ENCODE peak calls at places on chromosomes 6 and 20, in six cellular contexts. C, H, Q, Y, P and R are unnamed samples.
A peak's percentile ranks its signal among the peaks of the same experiment; 100 is the strongest.

GRCh38 chr6:44606506-44606905 is 219.0 kb downstream of the CDC5L start:
- DNase-seq in P (no peak), Q (no peak), C (no peak), H (no peak), Y (no peak), R (no peak)

GRCh38 chr6:79570802-79571367 is 33.7 kb upstream of the LCA5 start:
- DNase-seq in P (peak; percentile 3), H (no peak), Q (no peak), C (peak; percentile 17), Y (peak; percentile 38), R (no peak)

GRCh38 chr20:34061695-34062094 is 50.3 kb downstream of the EIF2S2 start:
- DNase-seq in Q (no peak), P (no peak), C (no peak), H (no peak), Y (no peak), R (no peak)

GRCh38 chr20:46243707-46244628 is 64.3 kb downstream of the CDH22 start:
- DNase-seq in Y (peak; percentile 25), H (peak; percentile 70), P (no peak), C (no peak), Q (no peak), R (no peak)

GRCh38 chr6:42118162-42119001 is 24.0 kb downstream of the C6orf132 start:
- DNase-seq in C (peak; percentile 51), Q (peak; percentile 8), P (no peak), H (no peak), Y (peak; percentile 91), R (no peak)

GRCh38 chr20:52004720-52005119 is 186.9 kb downstream of the ZFP64 start:
- DNase-seq in H (no peak), Q (no peak), C (no peak), P (no peak), Y (peak; percentile 72), R (no peak)

GRCh38 chr6:106516629-106517028 is 112.7 kb downstream of the RTN4IP1 start:
- DNase-seq in C (no peak), P (no peak), H (no peak), Q (no peak), Y (no peak), R (no peak)

GRCh38 chr20:10922941-10923340 is 249.1 kb upstream of the JAG1 start:
- DNase-seq in Q (no peak), C (peak; percentile 41), Y (peak; percentile 47), P (no peak), H (peak; percentile 79), R (peak; percentile 91)

GRCh38 chr6:20379231-20379630 is 22.4 kb upstream of the E2F3 start:
- DNase-seq in P (no peak), H (no peak), Y (peak; percentile 27), Q (no peak), C (no peak), R (no peak)

GRCh38 chr6:4598384-4598783 is 177.8 kb upstream of the CDYL start:
- DNase-seq in Y (no peak), C (no peak), Q (no peak), H (no peak), P (no peak), R (no peak)

GRCh38 chr6:132445201-132445951 is 44.1 kb upstream of the MOXD1 start:
- DNase-seq in Y (peak; percentile 72), P (no peak), C (peak; percentile 18), H (no peak), Q (no peak), R (peak; percentile 73)

GRCh38 chr20:8721098-8721497 is 347.8 kb upstream of the PLCB4 start:
- DNase-seq in Q (peak; percentile 67), H (no peak), P (peak; percentile 19), C (peak; percentile 27), Y (peak; percentile 47), R (peak; percentile 35)

GRCh38 chr20:17565164-17565845 is 4.6 kb upstream of the DSTN start:
- DNase-seq in Y (no peak), C (no peak), Q (no peak), P (no peak), H (no peak), R (no peak)

GRCh38 chr6:38113810-38114577 is 294.5 kb downstream of the ZFAND3 start:
- DNase-seq in H (no peak), Y (no peak), C (no peak), P (no peak), Q (no peak), R (no peak)

GRCh38 chr6:113616875-113617274 is 240.3 kb upstream of the MARCKS start:
- DNase-seq in Q (no peak), Y (no peak), H (no peak), C (no peak), P (no peak), R (no peak)

GRCh38 chr20:54194724-54195438 is 13.0 kb upstream of the PFDN4 start:
- DNase-seq in Y (peak; percentile 37), C (no peak), Q (no peak), H (no peak), P (no peak), R (no peak)

GRCh38 chr6:113684382-113684901 is 172.7 kb upstream of the MARCKS start:
- DNase-seq in H (no peak), P (no peak), Y (no peak), C (no peak), Q (no peak), R (no peak)